ENCODE peak calls at places on chromosome 12, in six cellular contexts. T is pancreas, Y is neuronal stem cell, F is H9, N is right atrium auricular region, Z is endodermal cell. O is an unnamed sample.

GRCh38 chr12:111445311-111446043 is 39.8 kb downstream of the SH2B3 start:
- DNase-seq in T (no peak), Y (no peak), F (no peak), N (peak; percentile 56), Z (peak; percentile 66), O (no peak)

GRCh38 chr12:96392397-96392796 is 7.8 kb downstream of the CDK17 start:
- DNase-seq in T (no peak), Y (no peak), F (no peak), N (no peak), Z (no peak), O (no peak)

GRCh38 chr12:31749024-31749704 is 20.3 kb upstream of the AMN1 start:
- DNase-seq in T (peak; percentile 88), Y (no peak), F (peak; percentile 95), N (peak; percentile 67), Z (peak; percentile 86), O (no peak)

GRCh38 chr12:99130808-99131538 is 485.9 kb downstream of the APAF1 start:
- DNase-seq in T (no peak), Y (no peak), F (no peak), N (no peak), Z (no peak), O (no peak)

GRCh38 chr12:3047961-3048360 is 29.2 kb upstream of the TSPAN9 start:
- DNase-seq in T (no peak), Y (no peak), F (peak; percentile 44), N (no peak), Z (peak; percentile 75), O (no peak)

GRCh38 chr12:4141344-4142270 is 132.0 kb upstream of the CCND2 start:
- DNase-seq in T (no peak), Y (no peak), F (peak; percentile 25), N (no peak), Z (peak; percentile 35), O (no peak)

GRCh38 chr12:76183459-76184186 is 99.1 kb upstream of the NAP1L1 start:
- DNase-seq in T (no peak), Y (no peak), F (no peak), N (peak; percentile 61), Z (no peak), O (no peak)

GRCh38 chr12:69822205-69822860 is 2.7 kb upstream of the MYRFL start:
- DNase-seq in T (no peak), Y (no peak), F (no peak), N (no peak), Z (no peak), O (no peak)

GRCh38 chr12:49244161-49244560 is 20.7 kb upstream of the TUBA1C start:
- DNase-seq in T (no peak), Y (no peak), F (no peak), N (no peak), Z (no peak), O (no peak)

GRCh38 chr12:68119724-68120211 is 39.8 kb downstream of the IFNG start:
- DNase-seq in T (no peak), Y (no peak), F (no peak), N (no peak), Z (no peak), O (no peak)

GRCh38 chr12:54004841-54005530 is 3.8 kb upstream of the HOXC8 start:
- DNase-seq in T (no peak), Y (no peak), F (peak; percentile 73), N (no peak), Z (peak; percentile 81), O (no peak)

GRCh38 chr12:95143784-95144205 is 70.4 kb upstream of the NR2C1 start:
- DNase-seq in T (no peak), Y (no peak), F (no peak), N (no peak), Z (peak; percentile 68), O (no peak)

GRCh38 chr12:64419696-64420095 is 15.5 kb downstream of the XPOT start:
- DNase-seq in T (no peak), Y (no peak), F (no peak), N (no peak), Z (no peak), O (no peak)

GRCh38 chr12:116979109-116979508 is 68.4 kb downstream of the FBXW8 start:
- DNase-seq in T (no peak), Y (no peak), F (no peak), N (no peak), Z (peak; percentile 47), O (no peak)

GRCh38 chr12:50636505-50636904 is 127.4 kb upstream of the ATF1 start:
- DNase-seq in T (no peak), Y (no peak), F (peak; percentile 47), N (no peak), Z (peak; percentile 66), O (no peak)

DNA sequence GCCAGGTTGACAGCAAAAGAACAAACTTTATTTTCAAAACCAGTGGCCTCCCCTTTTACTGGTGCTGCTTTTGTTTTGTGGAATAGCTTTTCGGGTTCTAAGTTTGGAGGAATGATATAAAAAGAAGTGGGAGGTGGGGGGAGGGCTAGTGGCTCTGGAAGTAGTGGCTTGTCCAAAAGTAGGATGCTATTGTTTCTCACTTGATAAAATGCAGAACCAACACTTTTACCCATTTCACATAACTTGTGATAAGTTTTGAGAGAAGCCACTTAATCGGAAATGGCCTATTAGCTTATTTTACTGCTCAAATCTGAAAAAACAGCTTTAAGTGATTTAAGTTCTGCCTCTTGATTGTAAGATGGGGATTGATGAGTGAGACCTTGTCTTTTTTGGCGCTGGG is 953 bp downstream of the STK38L start:
- DNase-seq in T (no peak), Y (no peak), F (no peak), N (no peak), Z (no peak), O (no peak)
- H3K27ac ChIP-seq in T (peak overlapping the region; percentile 71), Y (no peak overlapping the region), F (no peak overlapping the region), N (peak overlapping the region; percentile 97), Z (no peak overlapping the region), O (no peak overlapping the region)

GRCh38 chr12:65994318-65994717 is 136.2 kb downstream of the LLPH start:
- DNase-seq in T (no peak), Y (no peak), F (no peak), N (no peak), Z (no peak), O (no peak)

GRCh38 chr12:65990592-65990991 is 140.0 kb downstream of the LLPH start:
- DNase-seq in T (no peak), Y (no peak), F (no peak), N (no peak), Z (no peak), O (no peak)

GRCh38 chr12:65988596-65988995 is 142.0 kb downstream of the LLPH start:
- DNase-seq in T (no peak), Y (no peak), F (no peak), N (no peak), Z (no peak), O (no peak)

GRCh38 chr12:65996146-65996545 is 134.4 kb downstream of the LLPH start:
- DNase-seq in T (no peak), Y (no peak), F (no peak), N (no peak), Z (no peak), O (no peak)

GRCh38 chr12:65993173-65993572 is 137.4 kb downstream of the LLPH start:
- DNase-seq in T (no peak), Y (no peak), F (no peak), N (no peak), Z (no peak), O (no peak)
- H3K27ac ChIP-seq in T (no peak overlapping the region), Y (no peak overlapping the region), F (no peak overlapping the region), N (no peak overlapping the region), Z (no peak overlapping the region), O (no peak overlapping the region)

GRCh38 chr12:66495709-66496108 is 183.2 kb downstream of the GRIP1 start:
- DNase-seq in T (no peak), Y (no peak), F (no peak), N (no peak), Z (peak; percentile 63), O (no peak)
- H3K27ac ChIP-seq in T (no peak overlapping the region), Y (no peak overlapping the region), F (peak overlapping the region; percentile 98), N (no peak overlapping the region), Z (no peak overlapping the region), O (no peak overlapping the region)

GRCh38 chr12:12668005-12668404 is 28.0 kb downstream of the GPR19 start:
- DNase-seq in T (no peak), Y (no peak), F (no peak), N (no peak), Z (no peak), O (no peak)

GRCh38 chr12:12661086-12661485 is 34.9 kb downstream of the GPR19 start:
- DNase-seq in T (no peak), Y (no peak), F (no peak), N (no peak), Z (no peak), O (no peak)

GRCh38 chr12:12660201-12660600 is 35.8 kb downstream of the GPR19 start:
- DNase-seq in T (no peak), Y (no peak), F (no peak), N (no peak), Z (no peak), O (no peak)

GRCh38 chr12:12663644-12664294 is 32.2 kb downstream of the GPR19 start:
- DNase-seq in T (no peak), Y (no peak), F (no peak), N (no peak), Z (no peak), O (no peak)

GRCh38 chr12:12665194-12665593 is 30.8 kb downstream of the GPR19 start:
- DNase-seq in T (no peak), Y (no peak), F (peak; percentile 81), N (no peak), Z (peak; percentile 80), O (no peak)
- H3K27ac ChIP-seq in T (no peak overlapping the region), Y (no peak overlapping the region), F (peak overlapping the region; percentile 51), N (no peak overlapping the region), Z (no peak overlapping the region), O (no peak overlapping the region)

DNA sequence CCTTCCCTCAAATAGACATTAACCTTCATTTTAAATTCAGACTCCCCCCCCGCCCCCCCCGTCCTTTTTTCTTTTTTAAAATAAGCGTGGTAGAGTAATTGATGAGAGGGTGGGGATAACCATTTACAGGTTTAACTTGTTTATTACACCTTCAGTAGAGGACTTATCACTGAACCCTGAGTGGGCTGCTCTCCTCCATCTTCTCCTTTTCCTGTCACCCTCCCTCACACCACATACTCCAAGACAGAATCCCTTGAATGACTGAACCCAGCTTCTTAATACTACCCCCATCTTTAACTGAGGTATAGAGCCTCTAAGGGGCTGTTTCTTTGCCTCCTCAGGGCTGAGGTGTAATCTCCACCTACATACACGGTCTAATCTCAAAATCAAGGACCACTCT is 3.7 kb upstream of the IKZF4 start:
- DNase-seq in T (no peak), Y (no peak), F (no peak), N (no peak), Z (no peak), O (no peak)
- H3K27ac ChIP-seq in T (no peak overlapping the region), Y (no peak overlapping the region), F (no peak overlapping the region), N (no peak overlapping the region), Z (no peak overlapping the region), O (no peak overlapping the region)